ENCODE peak calls at places on chromosome 4, in ten cellular contexts. Z is fibroblast of the aortic adventitia; T is ascending aorta; D is CD4-positive, alpha-beta T cell; A is psoas muscle; M is mesothelial cell of epicardium; V is foreskin fibroblast; J is dorsolateral prefrontal cortex; U is ovary; G is HCT116. F is an unnamed sample.

GRCh38 chr4:183504064-183504929 is 561 bp upstream of the ING2 start:
- DNase-seq in J (peak), D (peak), U (peak), V (peak), Z (peak), M (peak), G (peak), T (peak), A (peak), F (peak)

GRCh38 chr4:74490736-74491135 is 45.8 kb downstream of the AREG start:
- DNase-seq in D (no peak), V (no peak), M (no peak), G (no peak), U (no peak), A (no peak), J (no peak), Z (no peak), T (no peak), F (no peak)

GRCh38 chr4:177108708-177109107 is 201.0 kb upstream of the NEIL3 start:
- DNase-seq in J (no peak), T (no peak), U (no peak), M (no peak), V (peak), Z (peak), A (no peak), D (no peak), G (no peak), F (no peak)

GRCh38 chr4:42151568-42152506 is 618 bp downstream of the BEND4 start:
- DNase-seq in V (no peak), T (no peak), A (peak), Z (no peak), U (no peak), J (peak), M (peak), D (peak), G (no peak), F (peak)

GRCh38 chr4:3267576-3268394 is 18.8 kb downstream of the MSANTD1 start:
- DNase-seq in A (peak), Z (no peak), J (no peak), G (no peak), D (no peak), V (no peak), T (no peak), U (no peak), M (no peak), F (peak)

GRCh38 chr4:36281384-36282106 is at the start of gene DTHD1:
- DNase-seq in M (no peak), U (no peak), D (no peak), G (no peak), V (no peak), Z (no peak), T (no peak), A (no peak), J (no peak), F (no peak)

GRCh38 chr4:98833384-98833783 is 95.5 kb downstream of the EIF4E start:
- DNase-seq in V (no peak), T (no peak), M (no peak), G (no peak), J (no peak), A (no peak), D (no peak), U (no peak), Z (no peak), F (no peak)

GRCh38 chr4:79211490-79211889 is 114.4 kb downstream of the NAA11 start:
- DNase-seq in M (no peak), A (no peak), V (no peak), T (no peak), J (no peak), D (no peak), Z (no peak), U (no peak), G (no peak), F (no peak)

GRCh38 chr4:16912896-16913295 is 14.5 kb upstream of the LDB2 start:
- DNase-seq in J (no peak), T (no peak), G (no peak), U (no peak), D (no peak), M (no peak), Z (no peak), A (no peak), V (no peak), F (no peak)

GRCh38 chr4:104890598-104890997 is 256.1 kb upstream of the TET2 start:
- DNase-seq in U (no peak), V (no peak), M (no peak), T (no peak), G (no peak), Z (no peak), D (no peak), J (no peak), A (no peak), F (no peak)
- TF ChIP-seq CTCF in U (no peak), V (no peak), M (no peak), T (no peak), G (no peak), Z (no peak), D (no peak), J (no peak), A (no peak), F (no peak)

DNA sequence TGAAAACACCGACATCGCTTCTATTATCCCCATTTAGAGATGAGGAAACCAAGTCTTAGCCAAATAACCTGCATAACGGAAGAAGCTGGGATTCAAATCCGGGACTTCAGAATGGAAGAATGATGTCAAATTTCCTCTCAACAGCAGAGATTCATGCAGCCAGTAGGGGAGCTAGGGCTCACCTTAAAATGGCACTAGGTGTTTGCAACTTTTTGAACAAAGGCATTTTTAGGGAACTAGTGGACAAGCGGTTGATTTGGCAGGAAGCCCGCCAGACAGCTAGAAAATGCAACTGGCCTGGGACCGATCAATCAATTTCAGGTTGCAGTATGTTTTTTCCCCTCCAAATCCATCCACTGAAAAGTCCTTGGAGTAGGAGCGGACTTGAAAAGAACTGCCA is 224.2 kb downstream of the PTTG2 start:
- DNase-seq in T (no peak), J (no peak), D (no peak), G (no peak), Z (no peak), U (no peak), M (no peak), V (no peak), A (no peak), F (no peak)
- TF ChIP-seq CTCF in T (no peak), J (no peak), D (peak), G (peak), Z (peak), U (no peak), M (no peak), V (peak), A (no peak), F (no peak)

GRCh38 chr4:154065368-154065767 is 276.5 kb upstream of the SFRP2 start:
- DNase-seq in D (no peak), G (no peak), M (no peak), Z (no peak), T (no peak), V (no peak), U (no peak), J (no peak), A (no peak), F (no peak)

GRCh38 chr4:154064244-154064643 is 275.4 kb upstream of the SFRP2 start:
- DNase-seq in D (no peak), Z (no peak), T (no peak), V (no peak), U (no peak), G (no peak), M (no peak), A (no peak), J (no peak), F (no peak)
- TF ChIP-seq CTCF in D (no peak), Z (no peak), T (no peak), V (no peak), U (no peak), G (no peak), M (no peak), A (no peak), J (no peak), F (no peak)

GRCh38 chr4:72886602-72887001 is 182.9 kb downstream of the COX18 start:
- DNase-seq in V (no peak), J (no peak), A (no peak), D (no peak), T (no peak), G (no peak), Z (no peak), M (no peak), U (no peak), F (no peak)
- TF ChIP-seq CTCF in V (peak), J (no peak), A (no peak), D (no peak), T (no peak), G (peak), Z (peak), M (peak), U (no peak), F (peak)

F was measured in progenitor cell of endocrine pancreas.